ENCODE peak calls at places on chromosomes 5 and 9, in eight cellular contexts. E is spleen, U is HepG2, Z is Peyer's patch, K is A549, I is GM12891, Y is ovary, W is uterus. H is an unnamed sample.

GRCh38 chr5:81052325-81052724 is 92.2 kb downstream of the RASGRF2 start:
- DNase-seq in Z (no peak), Y (no peak), W (no peak), E (no peak), I (no peak), K (no peak), U (no peak), H (no peak)

GRCh38 chr9:13118294-13118693 is 161.2 kb downstream of the MPDZ start:
- DNase-seq in E (no peak), W (no peak), Z (no peak), K (no peak), I (no peak), Y (no peak), U (no peak), H (no peak)

GRCh38 chr9:90504486-90504885 is 138.1 kb downstream of the DIRAS2 start:
- DNase-seq in W (no peak), Y (no peak), K (no peak), Z (no peak), I (no peak), U (no peak), E (no peak), H (no peak)

GRCh38 chr5:152171888-152172287 is 233.2 kb downstream of the NMUR2 start:
- DNase-seq in Z (no peak), I (no peak), Y (no peak), W (no peak), E (no peak), K (no peak), U (no peak), H (no peak)

GRCh38 chr5:132098151-132098594 is 24.6 kb downstream of the CSF2 start:
- DNase-seq in E (no peak), I (no peak), K (no peak), U (no peak), W (no peak), Y (no peak), Z (no peak), H (no peak)

GRCh38 chr5:141879941-141880738 is 1.9 kb upstream of the PCDH1 start:
- DNase-seq in K (no peak), U (no peak), Y (no peak), Z (no peak), E (peak), W (peak), I (no peak), H (no peak)

GRCh38 chr5:154242442-154242841 is 51.9 kb downstream of the GALNT10 start:
- DNase-seq in I (no peak), E (no peak), U (no peak), Z (no peak), Y (no peak), K (no peak), W (no peak), H (no peak)

GRCh38 chr9:74379718-74380117 is 117.4 kb upstream of the RORB start:
- DNase-seq in Y (no peak), K (peak), W (no peak), U (peak), Z (no peak), E (no peak), I (no peak), H (no peak)

GRCh38 chr5:146659961-146660360 is 144.0 kb upstream of the GPR151 start:
- DNase-seq in Z (no peak), W (no peak), Y (no peak), U (no peak), I (no peak), K (no peak), E (no peak), H (no peak)

GRCh38 chr9:116501871-116502270 is 185.2 kb upstream of the TRIM32 start:
- DNase-seq in U (no peak), Y (no peak), W (no peak), Z (no peak), K (peak), E (no peak), I (no peak), H (no peak)

GRCh38 chr5:103469288-103470065 is 93.1 kb downstream of the NUDT12 start:
- DNase-seq in E (no peak), K (no peak), W (no peak), Y (no peak), I (no peak), Z (no peak), U (no peak), H (no peak)

GRCh38 chr9:103242025-103242424 is 246.9 kb downstream of the CYLC2 start:
- DNase-seq in W (no peak), Z (no peak), Y (no peak), K (no peak), I (no peak), U (no peak), E (no peak), H (no peak)

GRCh38 chr9:115590016-115590415 is 472.1 kb upstream of the TNC start:
- DNase-seq in Y (no peak), E (no peak), W (peak), I (no peak), Z (no peak), U (no peak), K (peak), H (peak)

GRCh38 chr5:153081385-153081784 is 409.1 kb upstream of the GRIA1 start:
- DNase-seq in I (no peak), Y (no peak), Z (no peak), W (no peak), E (no peak), U (no peak), K (no peak), H (no peak)

GRCh38 chr5:77491783-77492652 is at the start of gene WDR41:
- DNase-seq in U (peak), I (peak), Z (peak), E (peak), Y (peak), W (peak), K (peak), H (peak)

GRCh38 chr9:123453058-123453667 is 97.2 kb downstream of the CRB2 start:
- DNase-seq in K (no peak), E (peak), I (no peak), U (no peak), Y (no peak), W (no peak), Z (no peak), H (no peak)

GRCh38 chr5:15620501-15620900 is 120.5 kb downstream of the FBXL7 start:
- DNase-seq in K (no peak), E (no peak), W (peak), I (no peak), Z (no peak), U (no peak), Y (no peak), H (no peak)

GRCh38 chr9:128349772-128350171 is 9.4 kb downstream of the SLC27A4 start:
- DNase-seq in Y (no peak), U (no peak), K (no peak), I (no peak), E (no peak), W (no peak), Z (no peak), H (no peak)

GRCh38 chr5:155004138-155004744 is 9.3 kb upstream of the KIF4B start:
- DNase-seq in W (no peak), K (peak), U (peak), I (no peak), Y (no peak), Z (peak), E (no peak), H (no peak)

GRCh38 chr9:113511856-113512761 is 48.6 kb downstream of the RGS3 start:
- DNase-seq in Z (peak), E (peak), Y (no peak), U (no peak), W (no peak), K (no peak), I (no peak), H (no peak)

GRCh38 chr9:75615284-75615683 is 275.2 kb upstream of the PCSK5 start:
- DNase-seq in I (no peak), Y (no peak), K (no peak), U (no peak), E (no peak), W (no peak), Z (no peak), H (no peak)

GRCh38 chr5:10701567-10702039 is 59.4 kb downstream of the DAP start:
- DNase-seq in E (no peak), W (peak), Y (peak), U (peak), Z (no peak), I (no peak), K (peak), H (no peak)

GRCh38 chr5:33513786-33514185 is 73.0 kb downstream of the TARS1 start:
- DNase-seq in I (no peak), E (no peak), K (no peak), U (no peak), Y (no peak), W (no peak), Z (no peak), H (no peak)

GRCh38 chr9:13587581-13587980 is 308.1 kb upstream of the MPDZ start:
- DNase-seq in Z (no peak), W (no peak), Y (no peak), K (no peak), I (no peak), U (no peak), E (peak), H (no peak)

GRCh38 chr5:172107606-172108005 is 80.4 kb downstream of the STK10 start:
- DNase-seq in W (no peak), Z (no peak), Y (no peak), E (peak), U (no peak), K (peak), I (no peak), H (no peak)

GRCh38 chr9:87675466-87675865 is 50.5 kb upstream of the CTSL start:
- DNase-seq in W (no peak), U (no peak), Y (no peak), K (no peak), I (no peak), E (no peak), Z (no peak), H (no peak)

GRCh38 chr9:73370053-73370452 is 218.4 kb downstream of the ANXA1 start:
- DNase-seq in E (no peak), Z (no peak), U (no peak), I (no peak), Y (no peak), K (no peak), W (no peak), H (no peak)

GRCh38 chr5:8828596-8829321 is 717.1 kb downstream of the SEMA5A start:
- DNase-seq in W (no peak), E (no peak), Y (no peak), I (no peak), K (no peak), Z (no peak), U (no peak), H (no peak)

GRCh38 chr5:168076561-168076991 is 214.9 kb upstream of the WWC1 start:
- DNase-seq in Z (peak), U (peak), K (peak), I (no peak), W (no peak), E (no peak), Y (no peak), H (peak)

GRCh38 chr9:73050887-73051550 is 98.2 kb upstream of the ALDH1A1 start:
- DNase-seq in Z (no peak), U (peak), Y (no peak), W (no peak), I (no peak), E (no peak), K (peak), H (peak)

GRCh38 chr9:135968083-135968476 is 6.9 kb upstream of the UBAC1 start:
- DNase-seq in I (no peak), W (no peak), U (no peak), E (no peak), K (no peak), Y (no peak), Z (no peak), H (no peak)

GRCh38 chr5:149215478-149216042 is 56.1 kb upstream of the AFAP1L1 start:
- DNase-seq in W (peak), I (no peak), U (no peak), Z (no peak), Y (no peak), K (no peak), E (no peak), H (peak)

GRCh38 chr5:168269950-168270349 is 21.5 kb upstream of the WWC1 start:
- DNase-seq in W (no peak), E (no peak), I (no peak), Z (no peak), Y (no peak), U (no peak), K (peak), H (no peak)

GRCh38 chr5:38228914-38229313 is 29.4 kb upstream of the EGFLAM start:
- DNase-seq in Y (no peak), Z (no peak), W (no peak), E (no peak), I (no peak), K (no peak), U (no peak), H (no peak)

GRCh38 chr5:38226091-38226490 is 32.3 kb upstream of the EGFLAM start:
- DNase-seq in Z (no peak), I (no peak), Y (no peak), W (no peak), U (no peak), E (no peak), K (no peak), H (no peak)
- TF ChIP-seq POLR2A in Z (no peak), I (no peak), Y (no peak), W (no peak), U (no peak), E (no peak), K (no peak), H (no peak)

GRCh38 chr9:34652608-34653007 is 623 bp downstream of the IL11RA start:
- DNase-seq in I (no peak), U (no peak), K (no peak), W (no peak), E (no peak), Y (no peak), Z (no peak), H (no peak)

GRCh38 chr9:34650816-34651215 is 1.2 kb upstream of the IL11RA start:
- DNase-seq in Z (no peak), Y (peak), I (no peak), K (no peak), E (no peak), W (no peak), U (no peak), H (peak)

GRCh38 chr9:34653131-34653530 is 1.1 kb downstream of the IL11RA start:
- DNase-seq in K (no peak), Z (no peak), I (no peak), Y (no peak), U (no peak), W (no peak), E (no peak), H (no peak)

GRCh38 chr9:34651286-34651685 is 699 bp upstream of the IL11RA start:
- DNase-seq in E (no peak), K (no peak), W (peak), Z (no peak), Y (peak), I (no peak), U (no peak), H (no peak)

GRCh38 chr9:34651876-34652602 is at the start of gene IL11RA:
- DNase-seq in W (peak), I (no peak), Z (peak), Y (peak), U (peak), E (peak), K (peak), H (peak)
- TF ChIP-seq POLR2A in W (no peak), I (no peak), Z (peak), Y (peak), U (peak), E (no peak), K (peak), H (peak)

GRCh38 chr9:131393622-131394463 is at the start of gene PRRC2B:
- DNase-seq in I (peak), Y (peak), K (peak), Z (peak), U (peak), E (peak), W (peak), H (peak)
- TF ChIP-seq POLR2A in I (peak), Y (peak), K (peak), Z (no peak), U (peak), E (no peak), W (peak), H (peak)

GRCh38 chr9:78029601-78030552 is 1.7 kb downstream of the GNAQ start:
- DNase-seq in U (no peak), E (no peak), Y (no peak), W (peak), Z (no peak), K (peak), I (no peak), H (peak)

GRCh38 chr9:78028926-78029325 is 2.7 kb downstream of the GNAQ start:
- DNase-seq in I (no peak), W (no peak), K (no peak), Y (no peak), E (no peak), U (no peak), Z (no peak), H (no peak)

GRCh38 chr9:78031271-78031825 is at the start of gene GNAQ:
- DNase-seq in Z (no peak), Y (peak), I (no peak), U (no peak), W (peak), E (peak), K (no peak), H (no peak)

GRCh38 chr9:78031826-78032598 is 401 bp upstream of the GNAQ start:
- DNase-seq in W (peak), Y (peak), I (no peak), K (peak), Z (peak), U (peak), E (peak), H (peak)

GRCh38 chr9:78030553-78031270 is 899 bp downstream of the GNAQ start:
- DNase-seq in Z (peak), I (no peak), U (no peak), Y (peak), E (peak), K (peak), W (peak), H (peak)
- TF ChIP-seq POLR2A in Z (no peak), I (no peak), U (peak), Y (no peak), E (no peak), K (no peak), W (no peak), H (no peak)

H was measured in gastrocnemius medialis.